ENCODE peak calls at places on chromosomes 2 and 18, in four cellular contexts. X is heart left ventricle, Z is psoas muscle, O is heart right ventricle. S is an unnamed sample.
A peak's percentile ranks its signal among the peaks of the same experiment; 100 is the strongest.

GRCh38 chr2:239577913-239578312 is 177.1 kb upstream of the HDAC4 start:
- DNase-seq in X (peak; percentile 9), Z (peak; percentile 21), O (no peak), S (no peak)

GRCh38 chr2:69997296-69998184 is 36.1 kb upstream of the ASPRV1 start:
- DNase-seq in X (no peak), Z (peak; percentile 83), O (no peak), S (no peak)

GRCh38 chr2:81481994-81482368 is 1177.4 kb upstream of the LRRTM1 start:
- DNase-seq in X (no peak), Z (no peak), O (no peak), S (no peak)

GRCh38 chr18:67517224-67517765 is 775 bp upstream of the DSEL start:
- DNase-seq in X (peak; percentile 47), Z (peak; percentile 61), O (peak; percentile 14), S (peak; percentile 35)

GRCh38 chr2:120867290-120868231 is 131.9 kb downstream of the GLI2 start:
- DNase-seq in X (peak; percentile 86), Z (peak; percentile 92), O (peak; percentile 71), S (peak; percentile 95)

GRCh38 chr2:219274392-219274921 is 4.7 kb upstream of the DNAJB2 start:
- DNase-seq in X (peak; percentile 68), Z (no peak), O (peak; percentile 68), S (no peak)

GRCh38 chr2:113888641-113889470 is 1.0 kb upstream of the ACTR3 start:
- DNase-seq in X (no peak), Z (no peak), O (no peak), S (no peak)

GRCh38 chr2:225056330-225057073 is 14.2 kb upstream of the DOCK10 start:
- DNase-seq in X (no peak), Z (no peak), O (no peak), S (no peak)

GRCh38 chr2:237931205-237931721 is 35.6 kb upstream of the UBE2F start:
- DNase-seq in X (no peak), Z (no peak), O (no peak), S (peak; percentile 46)

GRCh38 chr2:218999881-219000568 is 6.8 kb upstream of the CRYBA2 start:
- DNase-seq in X (no peak), Z (no peak), O (no peak), S (no peak)

GRCh38 chr2:237194906-237195305 is 109.2 kb downstream of the COPS8 start:
- DNase-seq in X (no peak), Z (no peak), O (no peak), S (no peak)

DNA sequence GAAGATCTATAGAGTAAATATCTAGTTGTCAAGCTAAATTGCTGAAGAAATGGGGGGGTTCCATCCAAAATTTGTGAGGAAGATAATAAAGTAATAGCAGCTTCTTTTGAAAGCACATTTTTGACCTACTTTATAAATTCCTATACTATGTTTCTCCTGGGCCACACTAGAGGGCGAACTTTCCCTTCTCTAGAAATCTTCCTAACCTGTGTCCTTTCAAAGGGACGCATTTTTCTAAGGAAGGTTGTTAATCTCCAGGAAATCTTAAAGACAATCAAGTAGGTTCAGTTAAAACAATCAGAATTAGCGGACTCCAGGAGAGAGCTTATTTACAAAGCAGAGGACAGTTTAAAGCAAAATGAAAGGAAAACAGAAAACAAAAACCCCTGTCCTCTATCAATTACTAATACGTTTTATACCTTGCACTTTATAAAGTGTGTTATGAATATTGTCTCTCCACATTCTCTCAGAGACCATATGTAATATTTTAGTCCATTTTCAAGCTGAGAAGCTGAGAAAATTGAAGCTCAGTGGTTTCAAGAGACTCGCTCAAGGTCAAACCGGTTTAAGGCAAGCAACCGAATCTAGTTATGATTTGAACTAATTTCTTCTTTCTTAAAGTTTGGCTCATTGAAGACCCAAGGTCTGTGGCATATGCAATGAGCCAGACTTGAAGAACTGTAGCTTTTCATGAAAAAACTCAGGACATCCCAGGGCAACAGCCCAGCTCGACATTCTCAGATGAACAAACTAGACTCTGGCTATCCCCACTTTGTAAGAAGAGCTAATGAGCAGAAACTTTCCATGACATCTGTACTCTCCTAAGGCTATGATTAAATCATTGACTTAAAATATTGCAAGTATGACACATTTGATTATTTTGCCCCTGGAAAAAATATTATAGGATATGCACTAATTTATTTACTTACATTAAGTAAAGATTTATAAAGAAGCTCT is 273.6 kb downstream of the PAX3 start:
- DNase-seq in X (no peak), Z (no peak), O (no peak), S (no peak)
- H3K4me3 ChIP-seq in X (no peak overlapping the region), Z (no peak overlapping the region), O (no peak overlapping the region), S (no peak overlapping the region)

DNA sequence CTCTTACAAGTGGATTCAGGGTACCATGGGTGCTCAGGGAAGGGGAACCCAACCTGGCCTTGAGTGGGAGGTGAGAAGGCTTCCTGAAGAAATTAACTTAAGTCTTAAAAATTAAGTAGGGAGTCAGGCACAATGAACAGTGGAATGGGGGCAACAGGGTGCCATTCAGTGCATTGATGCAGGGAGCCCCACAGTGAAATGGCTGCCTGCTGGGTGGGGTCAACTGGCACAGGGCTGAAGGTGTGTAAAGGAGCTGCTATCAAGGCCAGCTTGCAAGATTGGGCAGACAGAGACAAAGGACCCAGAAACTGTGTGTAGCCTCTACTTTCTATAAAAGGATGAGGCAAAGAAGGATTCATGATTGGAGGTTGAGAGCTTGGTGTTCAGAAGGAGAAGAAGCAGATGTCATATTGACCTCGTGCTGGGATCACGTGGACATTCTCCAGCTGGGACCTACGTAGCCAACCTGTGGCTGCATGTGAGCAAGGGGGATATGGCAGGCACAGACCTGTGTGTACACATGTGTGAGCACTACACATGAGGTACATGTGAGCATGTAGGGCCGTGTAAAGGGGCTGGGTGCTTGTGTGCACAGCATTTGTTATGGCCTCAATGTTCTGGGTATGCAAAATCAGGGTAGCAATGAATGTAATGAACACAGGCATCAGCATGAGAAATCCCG is 209.5 kb upstream of the HAAO start:
- DNase-seq in X (no peak), Z (no peak), O (no peak), S (no peak)
- H3K4me1 ChIP-seq in X (no peaks in the 10 kb centered on the region), Z (no peaks in the 10 kb centered on the region), O (no peaks in the 10 kb centered on the region), S (no peaks in the 10 kb centered on the region)

GRCh38 chr2:9373505-9373904 is 49.8 kb downstream of the ITGB1BP1 start:
- DNase-seq in X (no peak), Z (no peak), O (no peak), S (no peak)

GRCh38 chr2:9377461-9378097 is 45.7 kb downstream of the ITGB1BP1 start:
- DNase-seq in X (no peak), Z (no peak), O (no peak), S (no peak)

GRCh38 chr2:9374071-9374730 is 49.1 kb downstream of the ITGB1BP1 start:
- DNase-seq in X (no peak), Z (no peak), O (no peak), S (no peak)

GRCh38 chr2:9378433-9379371 is 44.6 kb downstream of the ITGB1BP1 start:
- DNase-seq in X (peak; percentile 92), Z (peak; percentile 90), O (peak; percentile 88), S (peak; percentile 86)

DNA sequence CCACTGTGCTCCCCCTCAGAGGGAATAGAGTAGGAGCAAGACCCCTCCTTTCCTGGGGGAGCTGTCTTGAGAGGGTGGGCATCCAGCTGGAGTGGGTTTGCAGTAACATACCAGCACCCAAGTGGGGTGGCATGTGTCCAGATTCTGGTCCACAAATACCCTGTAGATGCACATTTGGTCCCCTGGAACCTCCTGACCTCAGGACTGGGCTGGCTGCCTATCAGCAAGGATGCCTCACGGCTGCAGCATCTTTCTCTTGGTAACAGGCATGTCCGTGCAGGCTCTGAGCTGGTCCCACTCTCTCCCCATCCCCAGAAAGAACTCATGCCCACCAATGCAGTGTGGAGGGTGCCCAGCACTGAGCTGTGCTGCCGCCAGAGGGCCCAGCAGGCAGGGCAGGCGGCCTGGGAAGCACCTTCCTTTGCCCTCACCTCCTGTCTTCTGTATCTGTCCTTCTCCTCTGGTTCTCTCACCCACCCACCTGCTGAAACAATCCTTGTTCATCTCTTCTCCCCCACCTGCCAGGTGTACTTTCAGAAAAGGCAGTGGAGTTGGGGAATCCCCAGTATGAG is 47.4 kb downstream of the ITGB1BP1 start:
- DNase-seq in X (no peak), Z (no peak), O (no peak), S (peak; percentile 51)
- TF ChIP-seq CTCF in X (no peak), Z (no peak), O (no peak), S (no peak)

DNA sequence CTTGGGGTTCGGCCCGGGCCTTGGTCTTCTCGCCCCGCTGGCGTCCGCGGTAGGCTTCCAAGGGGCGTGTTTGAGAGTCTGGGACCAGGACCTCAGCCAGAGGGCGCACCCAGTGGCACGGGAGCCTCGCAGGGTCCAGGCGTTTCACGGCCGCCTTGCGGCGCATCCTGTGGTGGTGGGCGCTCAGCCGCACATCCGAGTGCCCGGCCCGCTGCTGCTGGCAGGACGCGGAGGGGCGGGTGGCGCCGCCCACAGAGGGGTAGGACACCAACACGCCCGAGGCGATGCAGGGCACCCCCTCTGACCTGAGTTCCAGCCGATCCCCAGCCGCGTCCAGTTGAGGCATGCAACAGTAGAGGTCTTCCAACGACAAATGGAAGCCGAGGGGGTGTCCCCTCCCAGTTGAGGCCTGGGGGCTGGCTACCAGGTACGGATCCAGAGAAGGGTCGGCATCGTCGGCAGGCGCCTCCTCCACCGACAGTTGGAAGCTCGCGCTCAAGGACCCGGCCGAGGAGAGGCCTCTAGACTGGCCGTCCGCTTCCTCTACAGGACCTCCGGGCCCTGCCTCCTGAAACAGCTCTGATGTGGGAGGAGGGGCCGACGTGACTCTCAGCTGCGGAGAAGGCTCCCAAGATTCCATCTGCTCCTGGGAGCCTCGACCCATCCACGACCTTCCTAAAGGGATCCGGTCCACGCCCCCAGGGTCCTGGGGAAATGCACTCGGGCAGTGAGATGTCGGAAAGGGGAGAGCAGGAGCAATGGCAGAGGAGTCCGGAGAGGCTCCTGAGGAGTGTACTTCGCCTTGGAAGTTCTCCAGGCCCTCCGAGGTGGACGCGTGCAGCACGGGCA is 6.3 kb downstream of the C2orf81 start:
- DNase-seq in X (peak; percentile 73), Z (peak; percentile 78), O (peak; percentile 64), S (peak; percentile 58)
- H3K4me3 ChIP-seq in X (peak overlapping the region; percentile 59), Z (peak overlapping the region; percentile 62), O (peak overlapping the region; percentile 54), S (peak overlapping the region; percentile 65)

DNA sequence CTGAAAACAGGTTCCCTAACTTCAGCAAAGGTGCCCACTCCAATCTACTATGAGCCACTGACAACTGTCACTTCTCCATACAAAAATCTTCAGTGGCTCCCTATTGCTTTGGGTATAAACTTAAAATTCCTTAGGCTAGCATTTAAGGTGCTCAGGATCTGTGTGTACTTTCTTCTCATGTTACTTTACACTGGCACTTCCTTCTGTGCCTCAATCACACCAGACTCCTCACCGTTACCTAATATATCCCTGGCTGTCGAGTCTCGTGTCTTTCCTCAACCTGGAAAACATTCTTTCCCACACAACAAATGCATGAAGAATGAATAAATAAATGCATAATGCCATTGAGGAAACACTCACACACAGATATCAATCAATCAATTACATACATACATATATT is 101.1 kb downstream of the TCF4 start:
- DNase-seq in X (no peak), Z (no peak), O (no peak), S (no peak)
- H3K4me1 ChIP-seq in X (no peaks in the 10 kb centered on the region), Z (peaks cover 66% of the 10 kb centered on the region), O (peaks cover 40% of the 10 kb centered on the region), S (peaks cover 11% of the 10 kb centered on the region)

GRCh38 chr2:176817061-176817565 is 395.5 kb upstream of the HNRNPA3 start:
- DNase-seq in X (no peak), Z (no peak), O (no peak), S (no peak)

GRCh38 chr2:176818653-176819052 is 393.9 kb upstream of the HNRNPA3 start:
- DNase-seq in X (no peak), Z (no peak), O (no peak), S (no peak)

GRCh38 chr2:176826356-176826755 is 386.2 kb upstream of the HNRNPA3 start:
- DNase-seq in X (no peak), Z (no peak), O (no peak), S (no peak)

GRCh38 chr2:176822060-176822459 is 390.5 kb upstream of the HNRNPA3 start:
- DNase-seq in X (no peak), Z (no peak), O (no peak), S (no peak)

DNA sequence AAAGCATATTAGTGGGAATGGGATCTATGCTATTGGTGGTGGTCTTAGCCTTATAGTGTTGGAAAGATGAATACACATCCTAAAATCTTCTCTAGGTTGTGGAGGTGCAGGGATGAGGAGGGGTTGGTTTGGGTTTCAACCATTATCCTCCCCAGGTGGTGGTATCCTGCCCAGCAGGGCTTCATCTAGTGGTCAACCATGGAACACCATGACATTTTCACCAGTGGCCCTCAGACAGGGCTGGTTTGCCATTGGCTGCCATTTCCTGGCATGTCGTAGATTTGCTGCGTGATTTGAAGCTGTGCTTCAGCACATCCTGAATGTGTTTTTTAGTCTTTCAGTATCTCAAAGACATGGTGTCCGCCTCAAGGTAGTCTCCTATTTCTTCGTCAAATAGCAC is 391.2 kb upstream of the HNRNPA3 start:
- DNase-seq in X (no peak), Z (no peak), O (no peak), S (no peak)
- TF ChIP-seq CTCF in X (no peak), Z (no peak), O (no peak), S (no peak)